ENCODE peak calls at places on chromosomes 5 and 9, in six cellular contexts. C is HepG2, R is H1, O is K562, D is GM12878, V is SK-N-SH. X is an unnamed sample.
A peak's percentile ranks its signal among the peaks of the same experiment; 100 is the strongest.

GRCh38 chr5:93572773-93573626 is 8.0 kb downstream of the NR2F1-AS1 start:
- DNase-seq in C (no peak), R (peak; percentile 85), O (no peak), D (no peak), V (no peak), X (no peak)

GRCh38 chr9:81318571-81318970 is 370.8 kb downstream of the TLE1 start:
- DNase-seq in C (peak; percentile 12), R (no peak), O (no peak), D (no peak), V (no peak), X (no peak)

GRCh38 chr5:124746252-124746915 is at the start of gene ZNF608:
- DNase-seq in C (peak; percentile 6), R (peak; percentile 49), O (no peak), D (no peak), V (no peak), X (no peak)

GRCh38 chr9:114050226-114050568 is 27.9 kb downstream of the AMBP start:
- DNase-seq in C (no peak), R (no peak), O (no peak), D (no peak), V (no peak), X (no peak)

GRCh38 chr5:9498541-9499497 is 47.1 kb downstream of the SEMA5A start:
- DNase-seq in C (peak; percentile 7), R (peak; percentile 52), O (peak; percentile 36), D (no peak), V (no peak), X (no peak)

GRCh38 chr9:14992025-14992424 is 81.8 kb upstream of the FREM1 start:
- DNase-seq in C (no peak), R (no peak), O (no peak), D (no peak), V (no peak), X (peak; percentile 3)

GRCh38 chr5:128925973-128926372 is 39.3 kb upstream of the SLC27A6 start:
- DNase-seq in C (no peak), R (no peak), O (no peak), D (no peak), V (no peak), X (no peak)

GRCh38 chr5:58117491-58117890 is 342.4 kb downstream of the PLK2 start:
- DNase-seq in C (no peak), R (no peak), O (no peak), D (no peak), V (no peak), X (no peak)

GRCh38 chr5:3518057-3518456 is 77.6 kb upstream of the IRX1 start:
- DNase-seq in C (no peak), R (no peak), O (no peak), D (no peak), V (no peak), X (no peak)

GRCh38 chr9:35110327-35110758 is 5.3 kb downstream of the ATOSB start:
- DNase-seq in C (no peak), R (no peak), O (no peak), D (no peak), V (no peak), X (no peak)

GRCh38 chr5:108953940-108954339 is 206.2 kb downstream of the FER start:
- DNase-seq in C (no peak), R (no peak), O (no peak), D (no peak), V (no peak), X (no peak)

GRCh38 chr5:54630738-54631369 is 113.3 kb downstream of the SNX18 start:
- DNase-seq in C (no peak), R (no peak), O (no peak), D (no peak), V (no peak), X (no peak)

GRCh38 chr9:114737118-114737517 is 55.1 kb upstream of the TEX48 start:
- DNase-seq in C (no peak), R (no peak), O (no peak), D (no peak), V (no peak), X (no peak)

GRCh38 chr5:59665086-59665831 is 228.3 kb downstream of the PDE4D start:
- DNase-seq in C (no peak), R (no peak), O (no peak), D (no peak), V (no peak), X (no peak)

GRCh38 chr9:37406603-37407401 is 15.7 kb upstream of the GRHPR start:
- DNase-seq in C (no peak), R (no peak), O (no peak), D (no peak), V (no peak), X (no peak)

GRCh38 chr9:4315582-4316215 is 15.8 kb upstream of the GLIS3 start:
- DNase-seq in C (peak; percentile 43), R (peak; percentile 90), O (peak; percentile 52), D (peak; percentile 32), V (peak; percentile 76), X (peak; percentile 28)

GRCh38 chr5:38607930-38608545 is 51.6 kb upstream of the LIFR start:
- DNase-seq in C (peak; percentile 6), R (no peak), O (no peak), D (no peak), V (no peak), X (no peak)

GRCh38 chr5:84213861-84214260 is 170.8 kb downstream of the EDIL3 start:
- DNase-seq in C (no peak), R (no peak), O (no peak), D (no peak), V (no peak), X (no peak)

DNA sequence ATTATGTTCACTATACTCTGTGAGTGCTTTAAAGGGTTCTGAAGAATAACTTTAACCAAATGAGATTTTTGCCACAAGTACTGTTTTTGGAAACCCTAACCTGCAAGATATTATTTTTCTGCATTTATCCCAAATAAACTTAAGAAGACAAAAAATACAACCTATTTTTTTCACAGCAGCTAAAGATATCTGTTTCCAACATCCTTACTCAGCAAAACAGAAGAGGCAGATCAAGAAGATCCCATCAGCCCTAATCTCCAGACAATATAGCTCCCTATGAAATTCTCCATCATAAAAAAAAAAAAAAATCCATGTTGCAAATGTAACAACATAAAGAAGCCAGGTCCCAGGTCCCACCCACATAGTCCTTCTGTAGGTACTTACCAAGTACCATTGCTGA is 7.6 kb downstream of the PCSK1 start:
- DNase-seq in C (no peak), R (no peak), O (no peak), D (no peak), V (no peak), X (no peak)
- TF ChIP-seq GABPA in C (no peak), R (no peak), O (no peak), D (no peak), V (no peak), X (no peak)

GRCh38 chr9:132090771-132091170 is 11.1 kb upstream of the MED27 start:
- DNase-seq in C (no peak), R (no peak), O (no peak), D (no peak), V (no peak), X (no peak)
- TF ChIP-seq GABPA in C (no peak), R (no peak), O (no peak), D (no peak), V (no peak), X (no peak)

GRCh38 chr9:70389642-70390266 is 24.7 kb downstream of the KLF9 start:
- DNase-seq in C (no peak), R (no peak), O (no peak), D (no peak), V (no peak), X (no peak)

GRCh38 chr9:70390922-70391321 is 23.5 kb downstream of the KLF9 start:
- DNase-seq in C (no peak), R (no peak), O (no peak), D (no peak), V (no peak), X (no peak)

GRCh38 chr9:70395652-70396051 is 18.8 kb downstream of the KLF9 start:
- DNase-seq in C (no peak), R (no peak), O (no peak), D (no peak), V (no peak), X (no peak)

GRCh38 chr9:70392189-70392588 is 22.3 kb downstream of the KLF9 start:
- DNase-seq in C (no peak), R (no peak), O (no peak), D (no peak), V (peak; percentile 34), X (no peak)

DNA sequence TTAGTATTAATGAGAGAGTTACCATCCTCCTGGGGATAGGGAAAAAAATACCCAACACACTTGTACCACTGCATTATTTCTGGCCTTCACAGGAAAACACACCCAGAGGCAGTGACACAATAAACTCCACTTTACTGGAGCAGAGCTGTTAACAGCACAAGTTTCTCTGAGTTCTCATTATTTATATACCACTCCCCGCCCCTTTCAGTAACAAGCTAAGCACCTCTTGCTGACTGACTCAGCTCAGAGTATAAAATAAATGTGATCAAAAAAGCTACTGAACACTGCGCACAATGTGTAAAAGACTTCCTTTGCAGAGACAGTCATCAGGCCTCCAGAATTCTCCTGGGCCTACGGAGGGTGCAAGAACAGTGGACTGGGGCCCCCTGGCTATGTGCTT is 21.6 kb downstream of the KLF9 start:
- DNase-seq in C (no peak), R (no peak), O (no peak), D (no peak), V (no peak), X (no peak)
- TF ChIP-seq GABPA in C (no peak), R (no peak), O (no peak), D (no peak), V (no peak), X (no peak)

DNA sequence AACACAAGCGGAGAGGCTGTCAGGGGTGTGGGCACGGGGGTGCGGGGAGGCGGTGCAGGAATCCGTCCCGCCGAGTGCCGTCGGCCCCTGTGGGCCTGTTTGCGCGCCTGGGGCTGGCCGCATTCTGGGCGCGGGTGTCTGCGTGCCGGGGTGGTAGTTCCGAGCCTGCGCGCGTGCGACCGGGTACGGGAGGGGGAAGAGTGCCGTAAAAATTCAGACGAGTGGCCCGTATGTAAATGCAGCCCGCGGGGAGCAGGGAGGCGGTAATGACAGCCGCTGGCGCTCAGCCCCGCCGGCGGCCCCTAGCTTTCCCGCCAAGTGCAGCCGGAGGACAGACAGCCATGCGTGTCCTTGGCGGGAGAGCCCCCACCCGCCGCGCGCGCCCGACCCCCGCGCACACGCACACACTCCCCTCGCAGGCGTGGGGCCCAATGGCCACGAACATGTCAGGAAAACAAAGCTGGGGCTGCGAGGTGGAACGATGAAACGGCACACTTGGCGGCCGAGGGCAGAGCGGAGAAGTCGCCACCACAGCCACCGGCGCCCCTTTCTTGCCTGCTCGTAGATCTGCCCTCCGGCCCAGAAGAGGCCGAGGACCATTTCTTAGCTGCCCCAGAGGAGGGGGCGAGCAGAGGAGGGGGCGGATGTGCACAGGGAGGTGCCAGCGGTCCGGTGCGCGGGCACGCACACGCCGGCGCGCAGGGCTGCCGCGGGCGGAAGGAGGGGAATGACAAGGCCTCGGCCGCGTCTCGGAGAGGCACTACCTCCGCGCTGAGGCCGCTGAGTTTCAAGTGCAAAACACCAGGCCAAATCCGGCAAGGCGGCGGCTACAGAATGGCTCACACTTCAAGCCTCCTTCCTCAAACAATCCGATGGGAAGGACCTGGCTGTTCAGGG is 208.5 kb downstream of the MEF2C start:
- DNase-seq in C (no peak), R (peak; percentile 78), O (no peak), D (no peak), V (no peak), X (no peak)
- TF ChIP-seq GABPA in C (no peak), R (no peak), O (no peak), D (peak; percentile 13), V (no peak), X (no peak)

X was measured in HL-60.